ENCODE peak calls at places on chromosome 15, in seven cellular contexts. M is IMR-90, X is coronary artery, I is SK-N-SH, A is adrenal gland, P is psoas muscle, H is heart left ventricle. B is an unnamed sample.

GRCh38 chr15:60128000-60128376 is 123.9 kb downstream of the FOXB1 start:
- DNase-seq in M (peak), X (no peak), I (no peak), A (no peak), P (no peak), H (no peak), B (peak)

GRCh38 chr15:49438970-49439631 is 16.1 kb downstream of the FGF7 start:
- DNase-seq in M (no peak), X (no peak), I (no peak), A (no peak), P (no peak), H (peak), B (no peak)

GRCh38 chr15:37764733-37765191 is 169.7 kb upstream of the TMCO5A start:
- DNase-seq in M (peak), X (no peak), I (peak), A (no peak), P (no peak), H (no peak), B (peak)

GRCh38 chr15:38877471-38877870 is 312.9 kb upstream of the RASGRP1 start:
- DNase-seq in M (no peak), X (no peak), I (no peak), A (no peak), P (no peak), H (no peak), B (no peak)

GRCh38 chr15:40263036-40263754 is 19.7 kb downstream of the ANKRD63 start:
- DNase-seq in M (peak), X (no peak), I (no peak), A (peak), P (no peak), H (no peak), B (no peak)

GRCh38 chr15:36658321-36658720 is 78.9 kb downstream of the CDIN1 start:
- DNase-seq in M (peak), X (no peak), I (no peak), A (no peak), P (no peak), H (no peak), B (no peak)

GRCh38 chr15:69338535-69339213 is 40.0 kb downstream of the PAQR5 start:
- DNase-seq in M (no peak), X (no peak), I (no peak), A (no peak), P (no peak), H (no peak), B (no peak)

GRCh38 chr15:101201411-101202174 is 50.3 kb downstream of the CHSY1 start:
- DNase-seq in M (peak), X (peak), I (peak), A (peak), P (peak), H (peak), B (peak)

GRCh38 chr15:96360581-96361308 is 30.2 kb downstream of the NR2F2 start:
- DNase-seq in M (no peak), X (no peak), I (peak), A (no peak), P (no peak), H (no peak), B (no peak)

GRCh38 chr15:33169625-33170024 is 24.9 kb downstream of the FMN1 start:
- DNase-seq in M (no peak), X (no peak), I (no peak), A (no peak), P (no peak), H (no peak), B (no peak)

GRCh38 chr15:90101130-90101968 is 919 bp downstream of the IDH2 start:
- DNase-seq in M (no peak), X (no peak), I (peak), A (peak), P (peak), H (peak), B (peak)

GRCh38 chr15:68342351-68342750 is 64.8 kb downstream of the FEM1B start:
- DNase-seq in M (no peak), X (no peak), I (no peak), A (no peak), P (no peak), H (peak), B (peak)

GRCh38 chr15:77622212-77622941 is 10.3 kb downstream of the LINGO1 start:
- DNase-seq in M (no peak), X (no peak), I (peak), A (no peak), P (no peak), H (no peak), B (no peak)

GRCh38 chr15:87755226-87755625 is 501.3 kb downstream of the NTRK3 start:
- DNase-seq in M (no peak), X (no peak), I (no peak), A (no peak), P (no peak), H (no peak), B (no peak)

GRCh38 chr15:68210821-68211655 is 5.9 kb upstream of the CALML4 start:
- DNase-seq in M (peak), X (peak), I (peak), A (peak), P (peak), H (peak), B (peak)

GRCh38 chr15:40245666-40246065 is 6.8 kb downstream of the PAK6 start:
- DNase-seq in M (no peak), X (no peak), I (no peak), A (peak), P (no peak), H (no peak), B (no peak)

GRCh38 chr15:51982013-51982769 is 10.6 kb upstream of the LEO1 start:
- DNase-seq in M (peak), X (no peak), I (peak), A (peak), P (peak), H (no peak), B (no peak)

GRCh38 chr15:95247068-95247984 is 1016.0 kb downstream of the MCTP2 start:
- DNase-seq in M (peak), X (no peak), I (no peak), A (no peak), P (no peak), H (no peak), B (peak)

GRCh38 chr15:26773485-26773877 is 615 bp upstream of the GABRB3 start:
- DNase-seq in M (no peak), X (no peak), I (peak), A (no peak), P (no peak), H (no peak), B (no peak)

GRCh38 chr15:88769161-88769971 is 33.9 kb upstream of the ACAN start:
- DNase-seq in M (peak), X (no peak), I (peak), A (no peak), P (no peak), H (no peak), B (peak)

GRCh38 chr15:36358094-36358961 is 221.1 kb upstream of the CDIN1 start:
- DNase-seq in M (peak), X (no peak), I (no peak), A (no peak), P (no peak), H (no peak), B (no peak)

GRCh38 chr15:37837276-37837675 is 97.2 kb upstream of the TMCO5A start:
- DNase-seq in M (peak), X (no peak), I (no peak), A (no peak), P (no peak), H (no peak), B (no peak)

GRCh38 chr15:41873711-41874110 is 20.1 kb downstream of the SPTBN5 start:
- DNase-seq in M (no peak), X (no peak), I (no peak), A (no peak), P (no peak), H (no peak), B (no peak)

GRCh38 chr15:25172691-25173090 is 217.9 kb downstream of the SNRPN start:
- DNase-seq in M (no peak), X (no peak), I (no peak), A (peak), P (no peak), H (no peak), B (no peak)

GRCh38 chr15:77821188-77821958 is 188.7 kb upstream of the LINGO1 start:
- DNase-seq in M (peak), X (no peak), I (peak), A (peak), P (no peak), H (peak), B (peak)

GRCh38 chr15:42108189-42108588 is 13.8 kb upstream of the PLA2G4D start:
- DNase-seq in M (no peak), X (no peak), I (no peak), A (no peak), P (no peak), H (no peak), B (no peak)

GRCh38 chr15:70328137-70329115 is 230.7 kb upstream of the TLE3 start:
- DNase-seq in M (peak), X (peak), I (no peak), A (peak), P (peak), H (peak), B (peak)

GRCh38 chr15:90642464-90643300 is 74.5 kb upstream of the BLM start:
- DNase-seq in M (no peak), X (no peak), I (no peak), A (no peak), P (no peak), H (no peak), B (no peak)

GRCh38 chr15:41967506-41968206 is 4.7 kb downstream of the EHD4 start:
- DNase-seq in M (peak), X (peak), I (no peak), A (peak), P (no peak), H (peak), B (peak)

DNA sequence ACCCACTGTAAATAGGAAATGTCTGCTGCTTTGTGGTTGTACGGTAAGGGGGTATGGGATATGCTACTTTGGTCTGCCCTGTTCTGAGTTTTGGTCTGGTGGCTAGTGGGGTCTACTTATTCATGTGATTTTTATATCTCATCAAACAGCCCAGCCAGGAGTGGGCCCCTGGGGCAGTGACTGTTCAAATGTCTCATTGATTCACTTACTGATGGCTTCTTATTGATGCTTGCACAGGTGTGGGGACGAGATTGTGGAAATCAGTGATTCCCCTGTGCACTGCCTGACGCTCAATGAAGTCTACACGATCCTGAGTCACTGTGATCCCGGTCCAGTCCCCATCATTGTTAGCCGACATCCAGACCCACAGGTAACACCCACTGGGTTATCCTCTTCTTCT is 38.5 kb downstream of the STARD5 start:
- DNase-seq in M (no peak), X (peak), I (no peak), A (peak), P (no peak), H (no peak), B (no peak)
- H3K27ac ChIP-seq in M (no peak), X (no peak), I (no peak), A (no peak), P (no peak), H (no peak), B (no peak)

GRCh38 chr15:31238906-31239305 is 87.7 kb upstream of the KLF13 start:
- DNase-seq in M (no peak), X (no peak), I (no peak), A (no peak), P (no peak), H (no peak), B (no peak)

GRCh38 chr15:31239409-31239808 is 87.2 kb upstream of the KLF13 start:
- DNase-seq in M (no peak), X (no peak), I (no peak), A (no peak), P (no peak), H (no peak), B (no peak)

GRCh38 chr15:31237042-31237324 is 89.7 kb upstream of the KLF13 start:
- DNase-seq in M (no peak), X (peak), I (no peak), A (no peak), P (no peak), H (no peak), B (no peak)

GRCh38 chr15:31236184-31237041 is 90.2 kb upstream of the KLF13 start:
- DNase-seq in M (peak), X (peak), I (peak), A (peak), P (peak), H (peak), B (peak)

DNA sequence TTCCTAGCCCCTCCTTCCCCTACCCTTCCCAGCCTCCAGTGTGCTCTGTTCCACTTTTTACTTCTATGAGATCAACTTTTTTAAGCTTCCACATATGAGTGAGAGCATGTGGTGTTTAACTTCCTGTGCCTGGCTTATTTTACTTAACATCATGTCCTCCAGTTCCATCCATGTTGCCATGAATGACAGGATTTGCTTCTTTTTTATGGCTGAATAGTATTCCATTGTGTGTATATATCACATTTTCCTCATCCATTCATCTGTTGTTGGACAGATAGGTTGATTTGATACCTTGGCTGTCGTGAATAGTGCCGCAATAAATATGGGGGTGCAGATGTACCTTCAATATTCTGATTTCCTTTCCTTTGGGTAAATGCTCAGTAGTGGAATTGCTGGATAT is 88.3 kb upstream of the KLF13 start:
- DNase-seq in M (no peak), X (no peak), I (no peak), A (no peak), P (no peak), H (no peak), B (no peak)
- H3K27ac ChIP-seq in M (no peak), X (no peak), I (no peak), A (no peak), P (no peak), H (no peak), B (no peak)

DNA sequence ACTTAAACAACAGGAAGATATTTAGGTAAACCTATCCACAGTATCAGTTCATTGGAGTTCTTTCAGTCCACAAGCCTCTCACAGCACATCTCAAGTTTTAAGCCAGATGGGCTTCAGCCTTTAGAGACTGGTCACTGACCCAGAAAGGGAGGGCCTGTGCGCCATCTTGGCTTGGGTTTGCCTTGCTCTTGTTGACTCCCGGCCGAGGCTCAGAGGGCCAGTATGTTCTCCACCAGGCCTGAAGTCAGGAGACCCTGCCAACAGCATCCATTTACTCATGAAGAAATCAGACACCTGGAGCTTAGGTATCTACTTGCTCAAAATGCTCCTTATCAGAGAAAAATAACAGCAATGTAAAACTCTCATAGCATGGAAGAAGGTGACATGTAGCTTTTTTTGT is 6.2 kb downstream of the RGMA start:
- DNase-seq in M (no peak), X (no peak), I (no peak), A (no peak), P (no peak), H (no peak), B (no peak)
- H3K27ac ChIP-seq in M (no peak), X (no peak), I (no peak), A (no peak), P (peak), H (no peak), B (no peak)

DNA sequence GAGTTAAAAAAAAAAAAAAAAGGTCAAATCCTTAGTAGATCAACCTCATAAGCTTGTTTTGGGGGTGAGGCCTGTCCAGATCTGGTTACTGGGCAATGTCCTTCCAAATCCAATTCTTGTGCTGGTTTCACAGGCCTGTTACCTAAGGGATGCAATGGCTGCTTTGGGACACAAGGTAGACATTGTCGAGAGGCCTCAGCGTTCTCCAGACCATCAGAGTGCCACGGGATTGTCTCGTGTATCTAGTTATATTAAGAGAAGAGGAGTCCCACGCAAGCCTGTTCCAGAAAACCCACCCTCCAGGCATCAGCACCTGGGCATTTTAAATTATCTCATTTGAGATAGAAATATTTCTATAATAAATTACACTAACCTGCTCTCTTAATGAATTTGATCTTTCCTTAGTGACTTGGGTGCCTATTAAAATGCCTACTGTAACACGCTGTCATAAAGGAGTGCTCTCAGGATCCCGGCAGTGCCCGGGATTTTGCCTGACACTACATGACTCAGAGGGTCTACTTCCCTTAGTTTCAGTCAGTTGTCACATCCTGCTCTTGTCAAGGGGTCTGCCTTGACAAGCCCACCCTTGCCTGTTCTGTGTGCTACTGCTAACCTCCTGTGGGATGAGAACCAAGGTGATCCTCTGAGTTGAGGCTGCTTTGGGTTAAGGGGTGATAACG is 116.0 kb downstream of the LIPC start:
- DNase-seq in M (no peak), X (no peak), I (no peak), A (peak), P (no peak), H (no peak), B (no peak)
- H3K27ac ChIP-seq in M (peak), X (no peak), I (no peak), A (peak), P (peak), H (no peak), B (peak)

GRCh38 chr15:99443768-99444446 is 121.9 kb upstream of the MEF2A start:
- DNase-seq in M (no peak), X (peak), I (peak), A (no peak), P (no peak), H (no peak), B (peak)
- H3K27ac ChIP-seq in M (no peak), X (peak), I (no peak), A (no peak), P (peak), H (no peak), B (no peak)

DNA sequence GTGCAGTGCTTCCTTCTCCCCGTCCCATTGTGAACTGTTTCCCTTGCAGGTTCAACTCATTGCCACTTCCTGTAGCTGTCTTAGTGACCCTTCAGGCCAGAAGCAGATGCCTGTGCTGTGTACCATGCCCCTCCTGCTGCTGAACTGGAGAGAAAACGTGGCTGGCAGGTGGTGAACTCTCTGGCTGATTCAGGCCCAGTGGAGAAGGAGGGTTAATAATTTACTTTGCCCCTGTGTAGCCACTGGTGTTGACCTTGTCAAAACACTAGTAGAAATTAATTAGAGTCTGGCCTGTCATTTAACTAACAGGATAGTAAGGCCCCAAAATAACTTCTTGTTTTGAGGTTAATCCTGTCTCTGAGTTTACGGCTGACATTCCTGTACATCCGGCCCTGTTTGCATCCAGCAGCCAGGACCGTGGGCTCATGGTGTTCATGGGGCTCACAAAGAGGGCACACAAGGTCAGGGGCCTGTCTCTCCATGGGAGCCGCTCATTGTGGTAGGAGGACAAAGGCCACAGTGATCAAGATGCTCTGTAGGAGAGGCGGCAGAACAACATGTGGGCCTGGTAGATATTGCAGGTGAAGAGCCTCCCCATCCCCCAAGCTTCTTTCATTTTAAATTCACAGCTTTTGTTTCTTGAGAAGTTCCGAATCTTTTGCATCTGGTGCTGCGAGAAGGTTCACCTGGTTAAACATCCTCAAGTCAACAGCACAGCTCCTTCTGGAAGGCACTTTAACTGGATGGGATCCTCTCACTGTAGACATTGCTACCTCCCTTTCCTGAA is 101.6 kb downstream of the CGNL1 start:
- DNase-seq in M (no peak), X (no peak), I (no peak), A (no peak), P (no peak), H (no peak), B (no peak)
- H3K27ac ChIP-seq in M (no peak), X (peak), I (no peak), A (no peak), P (no peak), H (no peak), B (no peak)

DNA sequence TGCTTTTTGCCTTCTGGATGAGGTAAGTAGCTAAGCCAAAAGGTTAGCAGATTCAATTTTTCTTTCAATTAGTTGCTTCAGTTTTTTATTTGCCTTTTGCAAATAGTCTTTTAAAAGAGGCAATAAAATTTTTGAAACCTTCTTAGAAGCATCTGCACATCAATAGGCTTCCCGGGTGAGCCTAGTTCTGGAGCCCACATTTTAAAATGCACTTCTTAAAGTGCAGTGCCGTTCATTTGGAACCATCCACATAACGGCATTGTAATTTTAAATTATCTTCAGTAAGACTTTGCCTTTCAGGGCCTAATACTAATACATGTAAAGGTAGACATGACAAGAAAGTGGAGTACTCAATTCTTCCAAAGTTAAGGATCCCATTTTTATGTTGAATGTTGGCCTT is 269.2 kb downstream of the THSD4 start:
- DNase-seq in M (no peak), X (no peak), I (no peak), A (no peak), P (no peak), H (no peak), B (no peak)
- H3K27ac ChIP-seq in M (no peak), X (no peak), I (no peak), A (no peak), P (no peak), H (no peak), B (no peak)

GRCh38 chr15:66386204-66387123 is at the start of gene MAP2K1:
- DNase-seq in M (peak), X (peak), I (peak), A (peak), P (peak), H (peak), B (peak)
- H3K27ac ChIP-seq in M (peak), X (peak), I (peak), A (peak), P (peak), H (peak), B (peak)